ENCODE peak calls at places on chromosome 3, in eight cellular contexts. S, M, H, R, B, I, Z and C are unnamed samples.

GRCh38 chr3:85760342-85760741 is 801.6 kb downstream of the CADM2 start:
- DNase-seq in I (no peak), Z (no peak), M (no peak), R (no peak), B (peak), S (no peak), H (no peak), C (no peak)

GRCh38 chr3:95097493-95097892 is 1034.6 kb downstream of the NSUN3 start:
- DNase-seq in R (peak), H (no peak), Z (no peak), S (no peak), I (no peak), B (peak), M (peak), C (no peak)

GRCh38 chr3:2097641-2098191 is 950 bp upstream of the CNTN4 start:
- DNase-seq in S (no peak), H (no peak), B (no peak), Z (no peak), R (no peak), M (peak), I (no peak), C (no peak)

GRCh38 chr3:40518848-40519247 is 5.9 kb upstream of the ZNF621 start:
- DNase-seq in I (no peak), Z (no peak), R (no peak), H (no peak), M (no peak), S (no peak), B (no peak), C (no peak)

GRCh38 chr3:64932666-64933342 is 245.0 kb upstream of the ADAMTS9 start:
- DNase-seq in Z (no peak), I (no peak), H (no peak), B (no peak), S (no peak), M (no peak), R (no peak), C (no peak)

GRCh38 chr3:37559461-37559860 is 302.2 kb upstream of the CTDSPL start:
- DNase-seq in R (no peak), M (no peak), Z (no peak), S (no peak), H (no peak), I (no peak), B (peak), C (peak)

GRCh38 chr3:171755015-171755589 is 55.2 kb downstream of the PLD1 start:
- DNase-seq in R (peak), S (no peak), Z (no peak), M (no peak), I (no peak), H (no peak), B (no peak), C (no peak)

GRCh38 chr3:12536423-12536822 is 8.9 kb downstream of the MKRN2OS start:
- DNase-seq in R (no peak), B (peak), M (no peak), Z (no peak), S (no peak), H (no peak), I (no peak), C (no peak)

GRCh38 chr3:108357042-108357441 is 60.7 kb downstream of the HHLA2 start:
- DNase-seq in M (no peak), R (no peak), H (no peak), B (no peak), S (no peak), Z (no peak), I (no peak), C (no peak)

GRCh38 chr3:172626241-172626640 is 84.6 kb downstream of the NCEH1 start:
- DNase-seq in I (no peak), M (no peak), H (no peak), S (no peak), R (no peak), B (peak), Z (no peak), C (peak)

GRCh38 chr3:159856496-159857098 is 132.0 kb upstream of the IL12A start:
- DNase-seq in Z (no peak), H (no peak), M (no peak), R (no peak), B (no peak), I (no peak), S (no peak), C (no peak)

GRCh38 chr3:167976880-167977498 is 118.7 kb downstream of the GOLIM4 start:
- DNase-seq in I (no peak), H (no peak), M (no peak), S (no peak), Z (no peak), R (no peak), B (peak), C (no peak)

GRCh38 chr3:86563358-86563970 is 427.5 kb downstream of the VGLL3 start:
- DNase-seq in B (peak), I (no peak), Z (no peak), S (no peak), H (no peak), R (peak), M (no peak), C (peak)

GRCh38 chr3:50120364-50121095 is 31.8 kb downstream of the RBM5 start:
- DNase-seq in S (no peak), R (no peak), M (no peak), B (no peak), H (no peak), Z (no peak), I (no peak), C (no peak)

GRCh38 chr3:64311424-64311920 is 86.2 kb upstream of the PRICKLE2 start:
- DNase-seq in B (peak), I (no peak), Z (no peak), H (no peak), M (no peak), R (no peak), S (no peak), C (peak)

GRCh38 chr3:45473841-45474240 is 85.5 kb downstream of the LARS2 start:
- DNase-seq in B (peak), H (peak), M (no peak), R (no peak), I (no peak), S (no peak), Z (no peak), C (peak)

GRCh38 chr3:37015631-37016030 is 22.3 kb downstream of the MLH1 start:
- DNase-seq in M (no peak), R (no peak), I (no peak), B (no peak), S (no peak), H (no peak), Z (no peak), C (no peak)

GRCh38 chr3:72329354-72329753 is 518.9 kb downstream of the SHQ1 start:
- DNase-seq in H (peak), I (no peak), M (no peak), S (no peak), Z (peak), B (peak), R (no peak), C (no peak)

GRCh38 chr3:76864375-76864774 is 175.5 kb upstream of the ROBO2 start:
- DNase-seq in H (no peak), M (no peak), B (no peak), I (no peak), S (no peak), Z (no peak), R (no peak), C (no peak)

GRCh38 chr3:192444096-192444790 is 283.1 kb downstream of the FGF12 start:
- DNase-seq in I (peak), S (peak), Z (peak), M (peak), B (peak), H (peak), R (peak), C (peak)

GRCh38 chr3:159886050-159886449 is 102.6 kb upstream of the IL12A start:
- DNase-seq in R (no peak), S (no peak), Z (no peak), B (no peak), H (no peak), I (no peak), M (no peak), C (no peak)

GRCh38 chr3:107993771-107994170 is 97.1 kb downstream of the CD47 start:
- DNase-seq in H (no peak), M (no peak), B (peak), R (no peak), Z (no peak), S (no peak), I (no peak), C (no peak)

GRCh38 chr3:149620291-149621020 is 37.4 kb downstream of the WWTR1 start:
- DNase-seq in I (no peak), Z (no peak), H (no peak), M (no peak), R (no peak), B (peak), S (no peak), C (peak)

GRCh38 chr3:46825450-46825849 is 37.8 kb downstream of the MYL3 start:
- DNase-seq in B (no peak), R (no peak), Z (no peak), S (no peak), I (no peak), M (no peak), H (no peak), C (no peak)

GRCh38 chr3:146067048-146067447 is 93.9 kb downstream of the PLOD2 start:
- DNase-seq in R (no peak), H (no peak), S (no peak), I (no peak), M (no peak), B (peak), Z (no peak), C (peak)

GRCh38 chr3:42900731-42901420 is 5.1 kb upstream of the ZNF662 start:
- DNase-seq in M (no peak), I (no peak), H (no peak), R (no peak), S (no peak), Z (no peak), B (no peak), C (no peak)

GRCh38 chr3:50491023-50491422 is 12.4 kb downstream of the CACNA2D2 start:
- DNase-seq in H (no peak), B (no peak), R (no peak), S (no peak), Z (no peak), I (no peak), M (no peak), C (no peak)

GRCh38 chr3:142866841-142867631 is 21.8 kb downstream of the PCOLCE2 start:
- DNase-seq in M (peak), H (no peak), R (peak), B (peak), I (no peak), S (no peak), Z (no peak), C (no peak)

GRCh38 chr3:159200176-159200575 is 398.3 kb downstream of the MFSD1 start:
- DNase-seq in Z (no peak), R (peak), S (no peak), I (no peak), B (peak), H (no peak), M (no peak), C (peak)

GRCh38 chr3:151817473-151817872 is 3.6 kb downstream of the AADAC start:
- DNase-seq in S (no peak), H (no peak), B (no peak), M (no peak), R (no peak), I (no peak), Z (no peak), C (no peak)

GRCh38 chr3:56702487-56703315 is 19.6 kb upstream of the TASOR start:
- DNase-seq in Z (peak), M (peak), H (no peak), I (peak), S (no peak), R (peak), B (peak), C (peak)

GRCh38 chr3:40079203-40079844 is 230.2 kb upstream of the EIF1B start:
- DNase-seq in Z (no peak), I (peak), S (no peak), H (no peak), M (no peak), B (peak), R (no peak), C (peak)

GRCh38 chr3:45923755-45924154 is 19.5 kb upstream of the CXCR6 start:
- DNase-seq in Z (no peak), I (peak), S (no peak), B (peak), R (no peak), H (peak), M (no peak), C (peak)

GRCh38 chr3:177065285-177066028 is 131.8 kb downstream of the TBL1XR1 start:
- DNase-seq in R (no peak), I (no peak), B (peak), H (no peak), Z (no peak), M (no peak), S (no peak), C (no peak)

GRCh38 chr3:115804722-115805121 is 181.4 kb downstream of the GAP43 start:
- DNase-seq in B (peak), S (no peak), R (no peak), Z (no peak), M (no peak), I (no peak), H (no peak), C (peak)

GRCh38 chr3:164608554-164609276 is 469.6 kb downstream of the SI start:
- DNase-seq in I (no peak), B (peak), H (no peak), M (no peak), R (no peak), S (no peak), Z (no peak), C (no peak)

DNA sequence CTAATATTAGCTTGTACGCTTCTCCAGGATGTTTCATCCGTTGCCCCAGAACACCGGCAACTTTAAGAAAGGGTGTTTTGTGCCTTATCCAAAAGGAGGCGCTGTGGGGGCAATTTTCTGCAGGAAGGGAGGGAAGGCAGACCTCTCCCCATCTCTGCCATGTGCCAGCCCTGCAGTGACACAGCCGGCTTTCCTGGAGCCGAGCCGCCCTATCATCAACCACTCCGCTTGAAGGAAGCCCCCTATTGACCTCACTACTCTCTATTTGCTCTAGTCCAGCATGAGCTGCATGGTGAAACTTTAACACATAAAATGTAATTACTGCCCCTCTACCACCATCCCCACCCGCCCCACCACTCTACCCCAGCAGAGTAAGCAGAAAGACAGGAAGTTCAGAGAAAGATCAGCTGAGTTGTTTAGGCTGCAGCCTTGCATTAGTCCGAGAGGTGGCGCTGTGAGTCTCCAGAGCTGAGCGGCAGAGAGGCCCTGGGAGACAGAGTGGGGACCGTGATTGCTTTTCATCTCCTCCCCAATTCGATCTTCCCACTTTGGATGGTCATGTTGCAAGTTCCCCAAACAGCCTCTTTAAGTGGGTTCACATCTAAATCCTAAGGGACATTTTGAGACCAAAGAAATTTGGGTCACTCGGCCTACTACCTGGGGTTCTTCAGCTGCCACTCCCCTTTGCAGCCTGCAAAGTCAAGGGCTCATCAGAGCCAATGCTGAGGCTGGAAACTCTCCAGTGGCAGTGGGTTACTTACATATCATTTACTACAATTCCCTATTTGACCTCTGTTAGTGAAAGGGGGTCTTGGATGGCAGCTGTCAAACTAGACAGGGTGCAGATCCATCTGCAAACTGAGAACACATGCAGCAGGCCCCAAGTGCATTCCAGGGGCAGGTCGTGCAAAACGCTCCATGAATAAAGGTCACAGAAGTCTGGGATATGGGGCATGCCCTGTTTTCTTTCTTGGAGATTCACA is 24.7 kb upstream of the RAD18 start:
- DNase-seq in R (peak), M (peak), B (peak), I (no peak), S (no peak), H (peak), Z (peak), C (peak)
- TF ChIP-seq CTCF in R (peak), M (peak), B (peak), I (peak), S (peak), H (peak), Z (peak), C (peak)

DNA sequence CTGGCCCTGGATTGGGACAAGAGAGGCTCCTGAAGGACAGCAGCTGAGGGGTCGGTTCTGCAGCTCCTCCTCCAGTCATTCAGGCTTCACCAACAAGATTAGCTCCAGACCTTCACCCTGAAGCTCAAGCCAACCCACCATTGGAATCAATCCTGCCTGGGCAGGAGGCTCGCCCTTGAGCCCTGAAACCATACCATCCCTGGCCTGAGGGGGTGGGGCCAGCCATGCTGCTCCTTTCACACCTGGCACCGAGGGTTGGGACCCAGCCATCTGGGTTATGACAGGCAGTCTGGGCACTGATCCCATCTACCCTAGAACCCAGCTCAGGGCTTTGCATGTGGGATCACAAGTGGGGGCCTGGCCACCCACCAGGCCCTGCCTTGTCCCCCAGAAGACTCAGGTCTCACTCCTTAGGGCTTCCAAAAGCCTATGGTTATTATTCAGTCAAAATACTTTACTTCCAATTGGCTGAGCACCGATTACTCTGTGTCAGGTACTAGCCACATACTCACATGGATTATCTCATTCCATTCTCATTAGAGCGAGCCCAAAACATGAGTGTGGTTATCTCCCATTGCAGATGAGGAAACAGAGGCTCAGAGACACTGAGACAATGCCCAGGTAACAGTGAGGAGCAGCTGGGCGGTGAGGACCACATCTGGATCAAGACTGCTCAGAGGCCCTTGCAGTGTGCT is 3.1 kb downstream of the ABHD14B start:
- DNase-seq in R (no peak), H (no peak), M (peak), Z (no peak), S (no peak), B (no peak), I (no peak), C (no peak)
- TF ChIP-seq CTCF in R (no peak), H (no peak), M (no peak), Z (no peak), S (no peak), B (no peak), I (no peak), C (no peak)

GRCh38 chr3:183551930-183552329 is 3.6 kb downstream of the KLHL6 start:
- DNase-seq in R (no peak), H (no peak), B (no peak), I (no peak), Z (no peak), M (no peak), S (no peak), C (no peak)

GRCh38 chr3:183555541-183556081 is at the start of gene KLHL6:
- DNase-seq in S (peak), M (peak), B (peak), R (peak), I (no peak), H (no peak), Z (peak), C (no peak)

GRCh38 chr3:183548262-183548769 is 7.2 kb downstream of the KLHL6 start:
- DNase-seq in B (peak), S (no peak), Z (no peak), I (peak), M (no peak), H (no peak), R (no peak), C (peak)

GRCh38 chr3:183554377-183554776 is 1.1 kb downstream of the KLHL6 start:
- DNase-seq in Z (no peak), S (no peak), I (no peak), R (peak), H (no peak), M (no peak), B (no peak), C (no peak)

GRCh38 chr3:183553263-183554026 is 2.1 kb downstream of the KLHL6 start:
- DNase-seq in M (no peak), Z (no peak), R (no peak), S (no peak), B (no peak), I (no peak), H (no peak), C (no peak)
- TF ChIP-seq CTCF in M (no peak), Z (no peak), R (no peak), S (no peak), B (no peak), I (no peak), H (no peak), C (no peak)

DNA sequence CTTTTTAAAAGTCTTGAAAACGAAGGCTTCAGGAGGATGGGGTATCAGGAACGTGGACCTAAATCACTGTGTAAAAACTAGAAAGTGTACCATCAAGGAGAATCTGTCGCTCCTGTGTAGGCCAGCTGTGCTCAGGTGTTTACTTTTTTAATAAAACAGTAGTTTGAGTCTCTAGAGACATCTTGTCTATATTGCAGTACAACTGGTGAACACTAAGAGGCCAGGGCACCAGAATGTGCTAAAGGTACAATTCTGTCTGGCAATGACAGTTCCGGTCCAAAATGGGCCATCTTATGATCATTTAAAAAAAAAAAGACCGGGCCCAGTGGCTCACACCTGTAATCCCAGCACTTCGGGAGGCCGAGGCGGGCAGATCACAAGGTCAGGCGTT is 61.8 kb upstream of the MCF2L2 start:
- DNase-seq in R (no peak), Z (no peak), M (no peak), B (no peak), S (no peak), I (no peak), H (no peak), C (no peak)
- TF ChIP-seq CTCF in R (no peak), Z (no peak), M (no peak), B (no peak), S (peak), I (peak), H (no peak), C (no peak)

GRCh38 chr3:188747487-188747886 is 424.3 kb upstream of the TPRG1 start:
- DNase-seq in Z (no peak), H (no peak), I (no peak), R (no peak), S (no peak), B (no peak), M (no peak), C (no peak)

GRCh38 chr3:188744166-188744565 is 427.6 kb upstream of the TPRG1 start:
- DNase-seq in M (no peak), I (no peak), R (no peak), B (no peak), H (no peak), Z (no peak), S (no peak), C (no peak)

GRCh38 chr3:188749010-188749617 is 422.7 kb upstream of the TPRG1 start:
- DNase-seq in Z (no peak), I (no peak), B (peak), R (peak), M (peak), H (no peak), S (no peak), C (no peak)

GRCh38 chr3:188745031-188745430 is 426.7 kb upstream of the TPRG1 start:
- DNase-seq in I (no peak), Z (no peak), S (no peak), R (no peak), H (no peak), M (no peak), B (no peak), C (no peak)

GRCh38 chr3:188746291-188746783 is 425.4 kb upstream of the TPRG1 start:
- DNase-seq in R (no peak), M (no peak), S (no peak), H (no peak), I (no peak), Z (no peak), B (no peak), C (no peak)
- TF ChIP-seq CTCF in R (no peak), M (no peak), S (no peak), H (no peak), I (no peak), Z (no peak), B (no peak), C (no peak)

GRCh38 chr3:6861331-6861988 is 545 bp downstream of the GRM7 start:
- DNase-seq in R (no peak), S (no peak), B (no peak), M (no peak), Z (no peak), I (no peak), H (no peak), C (no peak)

GRCh38 chr3:6861989-6862879 is 1.3 kb downstream of the GRM7 start:
- DNase-seq in R (no peak), M (no peak), H (no peak), B (no peak), I (no peak), Z (no peak), S (no peak), C (no peak)

GRCh38 chr3:6862880-6863195 is 1.9 kb downstream of the GRM7 start:
- DNase-seq in R (no peak), S (no peak), Z (no peak), M (no peak), I (no peak), B (no peak), H (no peak), C (no peak)

GRCh38 chr3:6867269-6867668 is 6.4 kb downstream of the GRM7 start:
- DNase-seq in R (no peak), Z (no peak), I (no peak), M (no peak), B (no peak), S (no peak), H (no peak), C (no peak)
- TF ChIP-seq CTCF in R (no peak), Z (no peak), I (no peak), M (no peak), B (no peak), S (no peak), H (no peak), C (no peak)